ENCODE peak calls at places on chromosome 2, in seven cellular contexts. O, M, W, U, D, L and S are unnamed samples. For H3K4me1, the result is how much of the 10 kb centered on the place peaks cover.

GRCh38 chr2:73984922-73985317 is 210 bp downstream of the TET3 start:
- DNase-seq in D (peak), U (peak), L (no peak), W (peak), M (no peak), O (peak), S (no peak)

GRCh38 chr2:72148975-72149555 is 1.4 kb upstream of the CYP26B1 start:
- DNase-seq in W (no peak), M (no peak), O (peak), U (peak), L (peak), D (peak), S (no peak)

GRCh38 chr2:185484601-185485000 is 254.0 kb upstream of the FSIP2 start:
- DNase-seq in W (no peak), L (no peak), M (no peak), D (no peak), O (no peak), U (no peak), S (no peak)

GRCh38 chr2:46486441-46486840 is 7.1 kb downstream of the TMEM247 start:
- DNase-seq in L (no peak), D (no peak), O (no peak), W (no peak), M (no peak), U (no peak), S (no peak)

GRCh38 chr2:28666496-28667184 is 85.0 kb upstream of the PPP1CB start:
- DNase-seq in U (peak), D (no peak), L (no peak), W (no peak), O (no peak), M (no peak), S (no peak)

GRCh38 chr2:1936411-1936980 is 192.2 kb upstream of the PXDN start:
- DNase-seq in D (no peak), W (no peak), O (no peak), L (no peak), U (no peak), M (no peak), S (no peak)

GRCh38 chr2:191280304-191280703 is 35.1 kb downstream of the MYO1B start:
- DNase-seq in U (no peak), M (no peak), W (no peak), O (no peak), D (no peak), L (no peak), S (no peak)

GRCh38 chr2:3001595-3002184 is 375.9 kb downstream of the EIPR1 start:
- DNase-seq in U (no peak), O (no peak), W (no peak), L (no peak), M (no peak), D (no peak), S (no peak)

GRCh38 chr2:107259411-107260195 is 373.6 kb upstream of the ST6GAL2 start:
- DNase-seq in O (no peak), U (no peak), W (no peak), M (no peak), L (no peak), D (no peak), S (no peak)

GRCh38 chr2:12177052-12177994 is 430.9 kb downstream of the LPIN1 start:
- DNase-seq in M (peak), W (peak), D (peak), L (no peak), O (no peak), U (peak), S (no peak)

GRCh38 chr2:42493885-42494433 is at the start of gene KCNG3:
- DNase-seq in U (peak), M (peak), O (peak), W (peak), L (peak), D (peak), S (no peak)

GRCh38 chr2:200376422-200377142 is 70.1 kb downstream of the SPATS2L start:
- DNase-seq in L (no peak), U (no peak), M (no peak), W (peak), D (peak), O (no peak), S (no peak)

GRCh38 chr2:217282531-217282930 is 422.7 kb upstream of the TNP1 start:
- DNase-seq in L (no peak), D (no peak), U (no peak), M (no peak), W (no peak), O (no peak), S (no peak)

GRCh38 chr2:108982259-108982679 is 6.8 kb downstream of the EDAR start:
- DNase-seq in L (no peak), M (no peak), D (no peak), U (no peak), O (no peak), W (peak), S (no peak)

GRCh38 chr2:16323131-16323520 is 342.5 kb downstream of the CYRIA start:
- DNase-seq in D (no peak), U (no peak), W (no peak), M (no peak), O (no peak), L (no peak), S (no peak)

GRCh38 chr2:240893363-240893828 is 2.6 kb downstream of the MAB21L4 start:
- DNase-seq in O (no peak), D (no peak), M (no peak), W (no peak), U (no peak), L (peak), S (no peak)

GRCh38 chr2:160917850-160918249 is 242.4 kb upstream of the TANK start:
- DNase-seq in W (no peak), U (no peak), D (no peak), O (no peak), M (no peak), L (no peak), S (no peak)

GRCh38 chr2:105294844-105295481 is 34.6 kb downstream of the TGFBRAP1 start:
- DNase-seq in W (peak), M (no peak), U (no peak), L (no peak), O (no peak), D (peak), S (no peak)

GRCh38 chr2:60526623-60527022 is 26.8 kb downstream of the BCL11A start:
- DNase-seq in O (no peak), W (no peak), D (no peak), M (no peak), L (no peak), U (no peak), S (no peak)

GRCh38 chr2:60529111-60529510 is 24.3 kb downstream of the BCL11A start:
- DNase-seq in D (no peak), L (peak), O (peak), W (no peak), U (no peak), M (no peak), S (no peak)

GRCh38 chr2:60530228-60530627 is 23.2 kb downstream of the BCL11A start:
- DNase-seq in O (no peak), M (no peak), L (peak), D (no peak), U (no peak), W (no peak), S (no peak)

GRCh38 chr2:60527762-60528161 is 25.7 kb downstream of the BCL11A start:
- DNase-seq in D (no peak), O (no peak), L (peak), W (no peak), M (no peak), U (no peak), S (no peak)

GRCh38 chr2:60528366-60528765 is 25.1 kb downstream of the BCL11A start:
- DNase-seq in U (no peak), O (no peak), D (no peak), L (peak), W (no peak), M (no peak), S (no peak)
- H3K27ac ChIP-seq in U (no peak), O (no peak), D (no peak), L (peak), W (no peak), M (no peak), S (no peak)

GRCh38 chr2:238875161-238875530 is 27.3 kb downstream of the TWIST2 start:
- DNase-seq in L (peak), M (peak), O (no peak), D (no peak), U (no peak), W (no peak), S (no peak)
- TF ChIP-seq CTCF in L (no peak), M (no peak), O (peak), D (no peak), U (no peak), W (no peak), S (no peak)

DNA sequence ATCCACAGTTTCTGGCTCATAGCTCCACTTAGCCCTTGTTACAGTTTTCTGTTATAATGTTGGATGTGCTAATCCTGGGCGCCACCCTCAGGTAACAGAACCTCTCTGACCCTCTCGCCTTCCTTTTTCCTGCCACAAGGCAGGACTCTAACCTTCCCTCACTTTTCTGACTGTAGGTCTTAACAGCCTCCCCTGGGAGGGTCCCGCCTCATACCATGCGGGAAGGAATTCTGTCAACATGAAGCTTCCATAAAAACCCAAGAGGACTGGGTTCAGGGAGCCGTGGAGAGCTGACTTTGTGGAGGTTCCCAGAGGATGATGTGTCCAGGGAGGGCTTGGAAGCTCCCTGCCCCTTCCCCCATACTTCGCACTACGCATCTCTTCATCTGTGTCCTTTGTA is 11.9 kb upstream of the RAB17 start:
- DNase-seq in U (no peak), M (no peak), D (no peak), L (no peak), W (no peak), O (no peak), S (no peak)
- H3K4me1 ChIP-seq in U (under half), M (under half), D (under half), L (under half), W (half or more), O (under half), S (under half)

GRCh38 chr2:43774617-43775016 is 778 bp downstream of the DYNC2LI1 start:
- DNase-seq in W (no peak), D (no peak), M (no peak), O (no peak), U (no peak), L (no peak), S (no peak)
- H3K27ac ChIP-seq in W (peak), D (no peak), M (peak), O (peak), U (peak), L (peak), S (peak)